ENCODE peak calls at places on chromosomes 4 and X, in five cellular contexts. L, T, N, J and R are unnamed samples.

GRCh38 chr4:185796176-185796575 is 15.8 kb downstream of the SORBS2 start:
- DNase-seq in N (no peak), L (no peak), J (no peak), T (no peak), R (no peak)

GRCh38 chrX:104098151-104098808 is 14.0 kb upstream of the ZCCHC18 start:
- DNase-seq in T (no peak), J (no peak), L (peak), N (peak), R (no peak)

GRCh38 chr4:3204021-3204431 is 44.9 kb upstream of the MSANTD1 start:
- DNase-seq in L (peak), T (no peak), N (no peak), J (no peak), R (no peak)

GRCh38 chr4:176969011-176969410 is 176.3 kb upstream of the VEGFC start:
- DNase-seq in L (no peak), N (no peak), J (no peak), T (no peak), R (no peak)

GRCh38 chr4:154506253-154506652 is 14.7 kb upstream of the DCHS2 start:
- DNase-seq in N (no peak), J (no peak), L (peak), T (no peak), R (no peak)

GRCh38 chr4:139015948-139016451 is 419 bp downstream of the NOCT start:
- DNase-seq in L (peak), J (no peak), N (no peak), T (peak), R (no peak)

GRCh38 chr4:143352052-143352451 is 15.4 kb downstream of the GAB1 start:
- DNase-seq in N (no peak), J (no peak), L (no peak), T (no peak), R (no peak)

GRCh38 chr4:140152760-140153418 is 1.1 kb downstream of the MAML3 start:
- DNase-seq in T (peak), L (peak), J (peak), N (peak), R (peak)

GRCh38 chr4:119783200-119783978 is 154.8 kb upstream of the PDE5A start:
- DNase-seq in L (no peak), T (no peak), J (no peak), N (no peak), R (no peak)

GRCh38 chr4:138609943-138610350 is 367.8 kb upstream of the SLC7A11 start:
- DNase-seq in T (no peak), J (no peak), L (peak), N (no peak), R (peak)

GRCh38 chrX:30215357-30215843 is at the start of gene MAGEB2:
- DNase-seq in L (no peak), N (no peak), T (no peak), J (no peak), R (no peak)

GRCh38 chr4:173167793-173168395 is 717 bp upstream of the GALNT7 start:
- DNase-seq in N (no peak), L (peak), T (no peak), J (no peak), R (no peak)

GRCh38 chr4:106238819-106239420 is 77.1 kb downstream of the TBCK start:
- DNase-seq in T (no peak), N (peak), J (no peak), L (peak), R (no peak)

GRCh38 chrX:118459494-118459893 is 36.1 kb upstream of the DOCK11 start:
- DNase-seq in N (no peak), J (no peak), L (peak), T (no peak), R (no peak)

GRCh38 chr4:44668521-44668920 is 9.7 kb upstream of the GUF1 start:
- DNase-seq in J (no peak), N (no peak), L (no peak), T (no peak), R (no peak)

GRCh38 chrX:618761-619450 is 11.7 kb upstream of the SHOX start:
- DNase-seq in T (no peak), L (no peak), J (no peak), N (no peak), R (no peak)

GRCh38 chr4:110636231-110636676 is 13.4 kb upstream of the PITX2 start:
- DNase-seq in L (no peak), T (no peak), J (no peak), N (no peak), R (no peak)